ENCODE peak calls at places on chromosomes 12 and 14, in four cellular contexts. Z is pancreas; J is naive thymus-derived CD4-positive, alpha-beta T cell; C is fibroblast of lung. A is an unnamed sample.

GRCh38 chr14:71399057-71399487 is 491.8 kb downstream of the PCNX1 start:
- DNase-seq in J (peak; percentile 85), Z (no peak), C (no peak), A (no peak)

GRCh38 chr12:131135786-131136538 is 182.3 kb downstream of the ADGRD1 start:
- DNase-seq in C (no peak), J (no peak), Z (no peak), A (no peak)

GRCh38 chr14:102829106-102829505 is 51.9 kb downstream of the TRAF3 start:
- DNase-seq in Z (no peak), J (no peak), C (peak; percentile 97), A (no peak)

GRCh38 chr12:43284441-43284840 is 267.6 kb downstream of the ADAMTS20 start:
- DNase-seq in Z (no peak), J (no peak), C (peak; percentile 54), A (no peak)

GRCh38 chr14:56131004-56131864 is 13.0 kb downstream of the PELI2 start:
- DNase-seq in Z (peak; percentile 57), J (no peak), C (no peak), A (no peak)

GRCh38 chr12:24902521-24903304 is 46.2 kb downstream of the BCAT1 start:
- DNase-seq in J (no peak), Z (no peak), C (peak; percentile 46), A (no peak)

GRCh38 chr14:61837336-61838229 is 75.4 kb downstream of the SNAPC1 start:
- DNase-seq in C (peak; percentile 81), Z (peak; percentile 62), J (peak; percentile 64), A (peak; percentile 91)

GRCh38 chr14:71314717-71315116 is 407.5 kb downstream of the PCNX1 start:
- DNase-seq in Z (no peak), J (no peak), C (no peak), A (no peak)

GRCh38 chr12:52215587-52216031 is 17.4 kb upstream of the KRT7 start:
- DNase-seq in J (no peak), C (peak; percentile 39), Z (no peak), A (no peak)

GRCh38 chr12:120158351-120158750 is 36.2 kb downstream of the GCN1 start:
- DNase-seq in J (no peak), C (no peak), Z (no peak), A (no peak)

GRCh38 chr12:96401061-96401871 is 1.0 kb upstream of the CDK17 start:
- DNase-seq in J (peak; percentile 86), Z (no peak), C (peak; percentile 94), A (peak; percentile 21)

GRCh38 chr12:132582058-132582420 is 28.3 kb downstream of the LRCOL1 start:
- DNase-seq in J (no peak), C (no peak), Z (no peak), A (peak; percentile 63)

GRCh38 chr12:69623970-69624369 is 13.3 kb upstream of the LRRC10 start:
- DNase-seq in J (no peak), Z (peak; percentile 85), C (no peak), A (peak; percentile 55)

GRCh38 chr12:47841910-47842309 is 22.2 kb upstream of the HDAC7 start:
- DNase-seq in J (no peak), Z (no peak), C (no peak), A (no peak)

GRCh38 chr14:101964297-101965144 is at the start of gene DYNC1H1:
- DNase-seq in Z (peak; percentile 84), J (peak; percentile 89), C (peak; percentile 96), A (peak; percentile 97)

GRCh38 chr12:19080918-19081317 is 48.6 kb upstream of the PLEKHA5 start:
- DNase-seq in C (no peak), Z (no peak), J (no peak), A (no peak)

GRCh38 chr12:19646599-19646998 is 207.3 kb downstream of the AEBP2 start:
- DNase-seq in Z (no peak), J (no peak), C (no peak), A (no peak)

GRCh38 chr14:74018029-74018703 is 922 bp downstream of the ENTPD5 start:
- DNase-seq in C (peak; percentile 56), J (peak; percentile 14), Z (no peak), A (no peak)

DNA sequence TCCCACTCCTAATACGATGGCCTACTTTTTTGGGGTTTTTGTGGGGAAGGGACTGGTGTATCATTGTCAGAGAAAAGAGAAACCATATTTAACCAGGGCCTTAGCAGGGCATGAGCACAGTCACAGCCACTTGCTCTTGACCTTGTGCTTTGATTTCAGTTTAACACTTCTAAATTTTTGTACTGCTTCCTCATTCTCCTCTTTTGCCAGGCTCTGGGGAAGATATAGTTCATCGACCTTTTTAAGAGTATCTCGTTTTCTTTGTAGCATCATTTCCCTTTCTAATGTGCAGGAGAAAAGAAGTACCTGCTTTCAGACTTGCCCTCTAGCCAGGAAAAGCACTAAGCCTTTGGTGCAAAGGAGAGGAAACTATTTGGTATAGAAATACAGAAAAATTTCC is 2.2 kb downstream of the ZBTB1 start:
- DNase-seq in C (no peak), J (no peak), Z (no peak), A (no peak)
- H3K4me1 ChIP-seq in C (peaks cover 11% of the 10 kb centered on the region), J (peaks cover 38% of the 10 kb centered on the region), Z (peaks cover 47% of the 10 kb centered on the region), A (peaks cover 43% of the 10 kb centered on the region)

GRCh38 chr12:107749094-107749493 is 11.8 kb downstream of the PRDM4 start:
- DNase-seq in Z (no peak), C (no peak), J (no peak), A (no peak)
- H3K4me1 ChIP-seq in Z (no peaks in the 10 kb centered on the region), C (peaks cover 11% of the 10 kb centered on the region), J (peaks cover 6% of the 10 kb centered on the region), A (no peaks in the 10 kb centered on the region)

GRCh38 chr12:125128380-125128779 is 63.1 kb downstream of the AACS start:
- DNase-seq in C (no peak), J (no peak), Z (no peak), A (no peak)
- H3K4me1 ChIP-seq in C (no peaks in the 10 kb centered on the region), J (no peaks in the 10 kb centered on the region), Z (no peaks in the 10 kb centered on the region), A (no peaks in the 10 kb centered on the region)

GRCh38 chr14:100076630-100077029 is 11.4 kb downstream of the EVL start:
- DNase-seq in C (peak; percentile 78), J (no peak), Z (peak; percentile 29), A (peak; percentile 6)

GRCh38 chr14:100072783-100073346 is 7.6 kb downstream of the EVL start:
- DNase-seq in J (peak; percentile 72), C (no peak), Z (no peak), A (no peak)

GRCh38 chr14:100076133-100076532 is 10.9 kb downstream of the EVL start:
- DNase-seq in J (no peak), Z (no peak), C (peak; percentile 14), A (no peak)

GRCh38 chr14:100077441-100077840 is 12.2 kb downstream of the EVL start:
- DNase-seq in Z (no peak), C (no peak), J (no peak), A (peak; percentile 12)

DNA sequence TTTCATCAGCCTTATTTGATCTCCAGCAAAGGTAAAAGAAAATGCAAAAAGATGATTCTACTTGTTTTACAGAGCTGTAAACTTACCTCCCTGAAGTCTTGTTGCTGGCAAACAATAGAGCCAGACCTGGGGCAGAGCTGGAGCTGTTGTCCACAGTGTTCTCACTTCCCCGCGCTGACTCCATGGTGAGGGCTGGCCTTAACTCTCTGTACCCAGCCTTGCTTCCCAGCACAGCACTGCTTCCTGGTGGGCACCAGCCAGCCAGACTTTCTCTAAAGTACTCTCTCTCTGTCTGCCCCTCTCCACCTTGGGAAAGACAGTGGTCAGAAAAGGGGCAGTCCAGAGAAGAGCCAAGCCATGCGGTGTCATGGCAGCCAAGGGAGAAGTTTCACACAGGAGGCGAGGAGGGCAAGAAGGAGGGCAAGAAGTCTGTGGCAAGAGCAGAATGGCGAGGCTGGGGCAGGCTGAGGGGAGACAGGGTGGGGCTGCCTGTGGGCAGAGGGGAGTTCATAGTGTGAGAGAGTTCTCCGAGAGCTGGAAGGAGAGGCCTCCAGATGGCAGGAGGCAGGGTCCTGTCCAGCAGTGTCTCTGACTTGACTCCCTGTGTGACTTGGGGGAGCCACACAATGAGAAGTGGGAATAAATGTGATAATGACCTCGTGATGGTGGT is 9.3 kb downstream of the EVL start:
- DNase-seq in J (no peak), C (no peak), Z (no peak), A (no peak)
- H3K4me1 ChIP-seq in J (peaks cover 81% of the 10 kb centered on the region), C (peaks cover 8% of the 10 kb centered on the region), Z (no peaks in the 10 kb centered on the region), A (peaks cover 4% of the 10 kb centered on the region)

GRCh38 chr12:104721065-104721458 is 237.0 kb downstream of the SLC41A2 start:
- DNase-seq in C (no peak), Z (no peak), J (no peak), A (no peak)

GRCh38 chr12:104718581-104718980 is 239.5 kb downstream of the SLC41A2 start:
- DNase-seq in C (peak; percentile 53), Z (no peak), J (no peak), A (peak; percentile 34)

GRCh38 chr12:104721944-104722343 is 236.1 kb downstream of the SLC41A2 start:
- DNase-seq in Z (no peak), J (no peak), C (no peak), A (no peak)

GRCh38 chr12:104720346-104721064 is 237.6 kb downstream of the SLC41A2 start:
- DNase-seq in Z (no peak), C (peak; percentile 68), J (peak; percentile 92), A (peak; percentile 37)

GRCh38 chr12:104719700-104720345 is 238.3 kb downstream of the SLC41A2 start:
- DNase-seq in Z (no peak), J (no peak), C (peak; percentile 11), A (no peak)
- H3K4me1 ChIP-seq in Z (no peaks in the 10 kb centered on the region), J (peaks cover 39% of the 10 kb centered on the region), C (peaks cover 12% of the 10 kb centered on the region), A (peaks cover 7% of the 10 kb centered on the region)